ENCODE peak calls at places on chromosomes 6 and 20, in seven cellular contexts. One of them, this sample, is unnamed.

GRCh38 chr20:46307139-46307998 is 929 bp downstream of the CDH22 start:
- DNase-seq in transverse colon: peak; percentile 50
- DNase-seq in spleen: peak; percentile 93
- DNase-seq in breast epithelium: no peak
- DNase-seq in adrenal gland: peak; percentile 69
- DNase-seq in stomach: peak; percentile 52
- DNase-seq in K562: peak; percentile 69
- DNase-seq in this sample: peak; percentile 42

GRCh38 chr6:100246206-100246605 is 218.5 kb downstream of the SIM1 start:
- DNase-seq in adrenal gland: no peak
- DNase-seq in breast epithelium: no peak
- DNase-seq in K562: no peak
- DNase-seq in transverse colon: no peak
- DNase-seq in spleen: no peak
- DNase-seq in stomach: no peak
- DNase-seq in this sample: no peak

GRCh38 chr6:137863126-137863996 is 3.7 kb upstream of the TNFAIP3 start:
- DNase-seq in transverse colon: no peak
- DNase-seq in stomach: no peak
- DNase-seq in breast epithelium: no peak
- DNase-seq in spleen: no peak
- DNase-seq in K562: peak; percentile 97
- DNase-seq in adrenal gland: no peak
- DNase-seq in this sample: no peak

GRCh38 chr6:166949533-166950442 is 6.6 kb downstream of the RNASET2 start:
- DNase-seq in adrenal gland: no peak
- DNase-seq in spleen: peak; percentile 82
- DNase-seq in transverse colon: peak; percentile 28
- DNase-seq in breast epithelium: no peak
- DNase-seq in stomach: peak; percentile 54
- DNase-seq in K562: no peak
- DNase-seq in this sample: no peak

GRCh38 chr6:24777227-24777626 is 2.5 kb downstream of the GMNN start:
- DNase-seq in breast epithelium: no peak
- DNase-seq in spleen: no peak
- DNase-seq in stomach: no peak
- DNase-seq in K562: no peak
- DNase-seq in adrenal gland: no peak
- DNase-seq in transverse colon: no peak
- DNase-seq in this sample: no peak

GRCh38 chr6:25769983-25770382 is 15.4 kb downstream of the SLC17A4 start:
- DNase-seq in K562: no peak
- DNase-seq in breast epithelium: peak; percentile 56
- DNase-seq in stomach: no peak
- DNase-seq in transverse colon: no peak
- DNase-seq in spleen: no peak
- DNase-seq in adrenal gland: no peak
- DNase-seq in this sample: no peak

GRCh38 chr20:9516658-9516987 is 2.2 kb downstream of the LAMP5 start:
- DNase-seq in transverse colon: no peak
- DNase-seq in K562: no peak
- DNase-seq in adrenal gland: no peak
- DNase-seq in spleen: no peak
- DNase-seq in stomach: no peak
- DNase-seq in breast epithelium: no peak
- DNase-seq in this sample: no peak

GRCh38 chr20:37686762-37687477 is 6.9 kb upstream of the CTNNBL1 start:
- DNase-seq in adrenal gland: no peak
- DNase-seq in stomach: no peak
- DNase-seq in transverse colon: no peak
- DNase-seq in K562: no peak
- DNase-seq in spleen: no peak
- DNase-seq in breast epithelium: no peak
- DNase-seq in this sample: no peak

GRCh38 chr6:69732045-69732444 is 64.8 kb downstream of the LMBRD1 start:
- DNase-seq in spleen: no peak
- DNase-seq in stomach: no peak
- DNase-seq in transverse colon: no peak
- DNase-seq in breast epithelium: no peak
- DNase-seq in K562: no peak
- DNase-seq in adrenal gland: no peak
- DNase-seq in this sample: no peak

GRCh38 chr20:8777866-8778265 is 291.0 kb upstream of the PLCB4 start:
- DNase-seq in spleen: no peak
- DNase-seq in adrenal gland: no peak
- DNase-seq in transverse colon: no peak
- DNase-seq in breast epithelium: no peak
- DNase-seq in stomach: no peak
- DNase-seq in K562: no peak
- DNase-seq in this sample: no peak

GRCh38 chr6:43695078-43695966 is 7.7 kb upstream of the MRPS18A start:
- DNase-seq in adrenal gland: no peak
- DNase-seq in stomach: peak; percentile 88
- DNase-seq in K562: no peak
- DNase-seq in breast epithelium: peak; percentile 64
- DNase-seq in transverse colon: peak; percentile 90
- DNase-seq in spleen: no peak
- DNase-seq in this sample: peak; percentile 74

GRCh38 chr6:157800420-157801237 is 22.4 kb upstream of the SNX9 start:
- DNase-seq in adrenal gland: no peak
- DNase-seq in breast epithelium: no peak
- DNase-seq in transverse colon: no peak
- DNase-seq in stomach: no peak
- DNase-seq in spleen: no peak
- DNase-seq in K562: no peak
- DNase-seq in this sample: no peak

GRCh38 chr6:33248643-33248931 is 23.1 kb downstream of the VPS52 start:
- DNase-seq in spleen: no peak
- DNase-seq in stomach: peak; percentile 26
- DNase-seq in breast epithelium: no peak
- DNase-seq in adrenal gland: no peak
- DNase-seq in transverse colon: no peak
- DNase-seq in K562: no peak
- DNase-seq in this sample: no peak

GRCh38 chr20:35899064-35899463 is 55.2 kb downstream of the SCAND1 start:
- DNase-seq in K562: no peak
- DNase-seq in breast epithelium: no peak
- DNase-seq in adrenal gland: no peak
- DNase-seq in transverse colon: no peak
- DNase-seq in spleen: no peak
- DNase-seq in stomach: no peak
- DNase-seq in this sample: no peak

GRCh38 chr6:163423696-163424095 is 9.2 kb downstream of the QKI start:
- DNase-seq in K562: no peak
- DNase-seq in adrenal gland: no peak
- DNase-seq in stomach: no peak
- DNase-seq in spleen: no peak
- DNase-seq in transverse colon: no peak
- DNase-seq in breast epithelium: no peak
- DNase-seq in this sample: no peak

GRCh38 chr6:170187669-170188566 is 103.0 kb downstream of the DLL1 start:
- DNase-seq in transverse colon: no peak
- DNase-seq in spleen: no peak
- DNase-seq in K562: no peak
- DNase-seq in adrenal gland: no peak
- DNase-seq in breast epithelium: no peak
- DNase-seq in stomach: no peak
- DNase-seq in this sample: no peak

GRCh38 chr6:70112686-70113570 is 190.0 kb downstream of the COL9A1 start:
- DNase-seq in adrenal gland: no peak
- DNase-seq in spleen: no peak
- DNase-seq in breast epithelium: no peak
- DNase-seq in transverse colon: no peak
- DNase-seq in stomach: no peak
- DNase-seq in K562: no peak
- DNase-seq in this sample: no peak

GRCh38 chr6:119467478-119468081 is 118.0 kb upstream of the MAN1A1 start:
- DNase-seq in stomach: no peak
- DNase-seq in adrenal gland: no peak
- DNase-seq in spleen: no peak
- DNase-seq in K562: no peak
- DNase-seq in transverse colon: no peak
- DNase-seq in breast epithelium: no peak
- DNase-seq in this sample: no peak

DNA sequence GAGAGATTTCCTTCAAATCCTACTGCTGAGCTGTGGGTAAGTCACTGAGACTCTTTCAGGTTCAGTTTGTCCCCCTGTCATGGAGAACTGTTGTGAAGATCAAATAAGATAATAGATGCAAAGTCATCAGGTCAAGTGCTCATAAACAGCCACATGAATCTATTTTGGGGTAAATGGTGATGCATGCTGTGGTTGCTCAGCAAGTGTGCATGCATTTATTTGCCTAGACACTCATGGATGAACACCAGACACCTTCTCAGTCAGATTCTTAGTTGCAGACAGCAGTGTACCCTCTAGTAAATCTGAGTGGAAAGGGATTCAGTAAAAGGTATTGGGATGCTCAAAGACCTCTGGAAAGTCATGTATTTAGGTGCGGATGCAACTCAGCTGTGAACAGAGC is 168.0 kb upstream of the FOXA2 start:
- DNase-seq in breast epithelium: no peak
- DNase-seq in transverse colon: no peak
- DNase-seq in K562: no peak
- DNase-seq in stomach: no peak
- DNase-seq in adrenal gland: no peak
- DNase-seq in spleen: no peak
- DNase-seq in this sample: no peak
- H3K4me1 ChIP-seq in breast epithelium: no peaks in the 10 kb centered on the region
- H3K4me1 ChIP-seq in transverse colon: no peaks in the 10 kb centered on the region
- H3K4me1 ChIP-seq in K562: no peaks in the 10 kb centered on the region
- H3K4me1 ChIP-seq in stomach: no peaks in the 10 kb centered on the region
- H3K4me1 ChIP-seq in adrenal gland: no peaks in the 10 kb centered on the region
- H3K4me1 ChIP-seq in spleen: no peaks in the 10 kb centered on the region
- H3K4me1 ChIP-seq in this sample: no peaks in the 10 kb centered on the region

DNA sequence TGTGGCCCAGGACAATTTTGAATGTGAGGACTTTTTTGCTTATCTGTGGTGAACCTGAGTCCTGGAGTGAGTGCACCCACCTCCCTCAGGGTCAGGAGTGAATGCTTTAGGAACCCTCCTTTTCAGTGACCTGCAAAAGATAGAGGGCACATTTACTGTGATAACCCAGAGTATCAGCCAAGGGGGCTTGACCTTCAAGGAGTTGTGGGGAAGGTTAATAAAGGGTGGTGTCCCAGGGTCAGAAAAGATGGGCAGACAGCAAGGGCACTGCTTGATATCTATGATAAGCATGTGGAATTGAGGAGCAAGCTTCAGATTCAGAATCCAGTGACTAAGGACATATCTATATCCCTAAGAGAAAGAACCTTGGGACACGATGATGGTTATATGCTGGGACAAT is 4.5 kb downstream of the HLA-A start:
- DNase-seq in spleen: no peak
- DNase-seq in K562: no peak
- DNase-seq in adrenal gland: no peak
- DNase-seq in breast epithelium: no peak
- DNase-seq in transverse colon: no peak
- DNase-seq in stomach: no peak
- DNase-seq in this sample: no peak
- TF ChIP-seq POLR2A in spleen: no peak
- TF ChIP-seq POLR2A in K562: no peak
- TF ChIP-seq POLR2A in adrenal gland: no peak
- TF ChIP-seq POLR2A in breast epithelium: no peak
- TF ChIP-seq POLR2A in transverse colon: no peak
- TF ChIP-seq POLR2A in stomach: no peak
- TF ChIP-seq POLR2A in this sample: no peak

DNA sequence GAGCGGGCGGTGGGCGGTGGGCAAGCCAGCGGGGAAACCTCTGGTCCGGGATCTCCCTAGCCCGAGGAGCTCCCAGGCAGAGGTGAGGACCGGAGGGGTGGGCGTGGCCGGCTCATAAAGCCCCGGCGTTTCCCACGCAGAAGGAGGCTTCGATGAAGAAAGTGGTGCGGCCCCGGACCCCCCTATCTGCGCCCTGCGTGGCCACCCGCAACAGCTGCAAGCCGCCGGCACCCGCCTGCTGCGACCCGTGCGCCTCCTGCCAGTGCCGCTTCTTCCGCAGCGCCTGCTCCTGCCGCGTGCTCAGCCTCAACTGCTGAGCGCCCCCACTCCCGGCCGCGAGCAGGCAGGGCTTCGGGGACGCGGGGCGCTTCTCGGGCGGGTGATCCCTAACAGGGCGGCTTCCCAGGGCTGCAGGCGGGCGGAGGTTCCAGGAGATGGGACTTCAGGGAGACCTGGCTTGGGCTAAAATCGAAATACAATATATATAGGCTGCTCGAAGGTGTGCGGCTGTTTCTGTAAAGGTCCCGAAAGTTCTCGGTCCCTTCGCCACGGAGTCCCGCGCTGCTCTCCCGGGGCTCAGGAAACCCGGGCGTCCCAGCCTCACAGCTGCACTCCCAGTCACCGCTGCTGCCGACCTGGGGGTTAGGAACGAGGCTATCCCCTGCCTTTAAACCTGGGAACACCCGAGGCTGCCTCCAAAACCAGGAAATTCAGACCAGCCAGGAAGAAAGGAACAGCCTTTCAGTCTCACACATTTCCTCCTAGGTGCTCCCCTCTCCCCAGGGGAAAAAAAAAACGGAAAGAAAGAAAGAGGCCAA is 27.8 kb downstream of the ASIP start:
- DNase-seq in stomach: peak; percentile 31
- DNase-seq in breast epithelium: no peak
- DNase-seq in adrenal gland: no peak
- DNase-seq in transverse colon: peak; percentile 37
- DNase-seq in spleen: peak; percentile 84
- DNase-seq in K562: no peak
- DNase-seq in this sample: no peak
- H3K4me3 ChIP-seq in stomach: peak overlapping the region; percentile 54
- H3K4me3 ChIP-seq in breast epithelium: peak overlapping the region; percentile 53
- H3K4me3 ChIP-seq in adrenal gland: no peak overlapping the region
- H3K4me3 ChIP-seq in transverse colon: peak overlapping the region; percentile 56
- H3K4me3 ChIP-seq in spleen: peak overlapping the region; percentile 30
- H3K4me3 ChIP-seq in K562: no peak overlapping the region
- H3K4me3 ChIP-seq in this sample: peak overlapping the region; percentile 41

DNA sequence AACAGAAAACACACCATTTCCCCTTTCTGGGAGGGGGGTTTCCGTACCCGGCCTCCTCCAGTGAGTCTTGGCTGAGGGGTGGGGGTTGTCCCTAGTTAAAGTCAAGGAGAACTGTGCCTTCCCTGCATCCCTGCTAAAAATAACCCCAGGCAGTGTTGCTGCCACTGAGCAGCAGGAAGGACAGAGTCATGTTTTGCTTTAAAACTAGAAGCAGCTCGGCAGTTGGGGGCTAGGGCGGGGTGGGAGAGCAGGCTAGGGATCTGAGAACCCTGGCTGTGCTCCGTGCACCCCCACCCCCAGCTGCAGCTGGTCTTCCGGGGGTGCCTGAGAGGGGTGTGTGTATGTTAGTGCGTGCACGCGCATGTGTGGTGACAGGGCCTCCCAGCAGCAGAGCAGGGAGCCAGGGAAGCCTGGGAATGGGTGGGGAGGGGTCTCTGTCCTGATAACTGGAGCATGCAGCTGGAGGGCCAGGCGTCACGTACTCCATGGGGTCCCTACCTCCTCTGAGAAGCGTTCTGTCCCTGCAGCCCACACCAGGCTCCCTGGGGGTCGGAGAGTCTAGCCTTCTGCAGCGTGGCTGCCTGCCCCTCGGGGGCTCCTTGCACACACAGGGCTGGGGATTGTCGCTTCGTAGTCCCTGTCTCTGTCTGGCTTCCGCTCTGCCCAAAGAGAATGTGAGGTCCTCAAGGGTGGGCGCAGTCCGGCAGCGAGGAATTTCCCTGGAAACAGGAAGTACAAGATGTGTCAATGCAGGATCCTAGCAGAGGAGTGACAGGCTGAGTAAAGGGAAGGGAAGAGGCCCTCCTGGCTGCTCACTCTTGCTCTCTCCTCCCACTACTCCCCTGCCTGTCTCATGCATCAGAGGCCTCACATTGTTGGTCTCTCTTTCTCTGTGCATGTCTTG is 16.8 kb upstream of the ARMC12 start:
- DNase-seq in spleen: peak; percentile 90
- DNase-seq in breast epithelium: no peak
- DNase-seq in stomach: no peak
- DNase-seq in adrenal gland: peak; percentile 78
- DNase-seq in K562: no peak
- DNase-seq in transverse colon: peak; percentile 50
- DNase-seq in this sample: peak; percentile 66
- H3K4me1 ChIP-seq in spleen: peaks cover 50% of the 10 kb centered on the region
- H3K4me1 ChIP-seq in breast epithelium: no peaks in the 10 kb centered on the region
- H3K4me1 ChIP-seq in stomach: peaks cover 62% of the 10 kb centered on the region
- H3K4me1 ChIP-seq in adrenal gland: peaks cover 26% of the 10 kb centered on the region
- H3K4me1 ChIP-seq in K562: peaks cover 22% of the 10 kb centered on the region
- H3K4me1 ChIP-seq in transverse colon: peaks cover 74% of the 10 kb centered on the region
- H3K4me1 ChIP-seq in this sample: peaks cover 19% of the 10 kb centered on the region

This sample was measured in heart left ventricle.